ENCODE peak calls at places on chromosomes 16 and 17, in eight cellular contexts. K, A, T, M, O, W, R and L are unnamed samples.

GRCh38 chr17:77325826-77326581 is 185.2 kb downstream of the SEC14L1 start:
- DNase-seq in A (no peak), O (no peak), R (no peak), K (peak; percentile 26), M (no peak), W (no peak), T (peak; percentile 31), L (no peak)

GRCh38 chr17:16934836-16935235 is 37.1 kb downstream of the TNFRSF13B start:
- DNase-seq in R (no peak), T (peak; percentile 41), K (peak; percentile 26), O (no peak), M (no peak), W (no peak), A (no peak), L (no peak)

GRCh38 chr17:57285681-57286080 is 29.4 kb downstream of the MSI2 start:
- DNase-seq in T (no peak), K (no peak), R (no peak), W (no peak), M (no peak), O (no peak), A (no peak), L (no peak)

GRCh38 chr16:53950677-53951076 is 246.7 kb downstream of the FTO start:
- DNase-seq in K (no peak), A (no peak), T (no peak), R (no peak), M (no peak), W (no peak), O (no peak), L (no peak)

GRCh38 chr17:31294231-31294630 is 2.8 kb downstream of the OMG start:
- DNase-seq in K (no peak), T (no peak), O (no peak), R (no peak), M (no peak), A (no peak), W (no peak), L (no peak)

GRCh38 chr16:20707461-20707860 is 10.0 kb upstream of the ACSM1 start:
- DNase-seq in O (no peak), M (no peak), R (no peak), A (no peak), W (no peak), T (no peak), K (no peak), L (no peak)

GRCh38 chr16:17784073-17784472 is 313.3 kb upstream of the XYLT1 start:
- DNase-seq in T (peak; percentile 70), W (no peak), A (peak; percentile 34), O (no peak), M (peak; percentile 86), K (no peak), R (no peak), L (no peak)

GRCh38 chr17:57135748-57136342 is 50.8 kb downstream of the AKAP1 start:
- DNase-seq in W (no peak), M (no peak), O (no peak), K (no peak), T (no peak), R (no peak), A (no peak), L (no peak)

GRCh38 chr17:12959441-12959840 is 58.4 kb downstream of the ELAC2 start:
- DNase-seq in K (no peak), M (no peak), R (peak; percentile 45), W (no peak), O (no peak), A (no peak), T (no peak), L (no peak)

GRCh38 chr17:64217249-64217652 is 45.8 kb downstream of the TEX2 start:
- DNase-seq in M (no peak), O (no peak), T (peak; percentile 57), W (no peak), R (no peak), K (no peak), A (no peak), L (peak; percentile 21)

GRCh38 chr16:26365555-26365954 is 673.8 kb downstream of the HS3ST4 start:
- DNase-seq in T (peak; percentile 48), K (no peak), M (no peak), W (no peak), O (no peak), R (no peak), A (no peak), L (no peak)

GRCh38 chr16:52549011-52549692 is 2.2 kb upstream of the TOX3 start:
- DNase-seq in O (no peak), M (peak; percentile 90), A (no peak), R (peak; percentile 11), W (no peak), K (peak; percentile 63), T (peak; percentile 75), L (no peak)
- TF ChIP-seq CTCF in O (no peak), M (peak; percentile 74), A (no peak), R (peak; percentile 46), W (no peak), K (peak; percentile 72), T (peak; percentile 77), L (no peak)

GRCh38 chr17:50902768-50903353 is 36.7 kb upstream of the TOB1 start:
- DNase-seq in O (no peak), A (no peak), T (peak; percentile 54), M (no peak), W (no peak), R (no peak), K (no peak), L (no peak)

GRCh38 chr17:50906443-50906842 is 40.3 kb upstream of the TOB1 start:
- DNase-seq in T (peak; percentile 49), A (no peak), O (no peak), R (no peak), M (no peak), K (no peak), W (no peak), L (no peak)

GRCh38 chr17:50903604-50904521 is 37.7 kb upstream of the TOB1 start:
- DNase-seq in R (peak; percentile 15), O (no peak), W (no peak), M (no peak), A (peak; percentile 84), T (no peak), K (no peak), L (no peak)

GRCh38 chr17:50905460-50905803 is 39.3 kb upstream of the TOB1 start:
- DNase-seq in W (no peak), R (no peak), K (no peak), O (no peak), A (no peak), T (peak; percentile 87), M (peak; percentile 51), L (no peak)

GRCh38 chr17:50904522-50905459 is 38.6 kb upstream of the TOB1 start:
- DNase-seq in W (no peak), K (no peak), T (peak; percentile 79), O (no peak), M (no peak), A (no peak), R (peak; percentile 57), L (no peak)
- TF ChIP-seq CTCF in W (no peak), K (no peak), T (no peak), O (no peak), M (no peak), A (no peak), R (no peak), L (no peak)

GRCh38 chr17:46150216-46150963 is 42.8 kb downstream of the KANSL1 start:
- DNase-seq in R (no peak), O (no peak), K (no peak), M (no peak), A (no peak), W (no peak), T (no peak), L (no peak)
- TF ChIP-seq CTCF in R (no peak), O (no peak), K (no peak), M (no peak), A (no peak), W (no peak), T (no peak), L (no peak)

GRCh38 chr16:1780677-1781072 is 1.7 kb downstream of the SPSB3 start:
- DNase-seq in M (no peak), T (no peak), W (no peak), R (no peak), O (no peak), A (no peak), K (no peak), L (no peak)

GRCh38 chr16:1781254-1781653 is 1.1 kb downstream of the SPSB3 start:
- DNase-seq in K (no peak), A (no peak), O (no peak), M (no peak), T (no peak), W (no peak), R (no peak), L (no peak)

GRCh38 chr16:1782408-1783247 is at the start of the genes NUBP2 and SPSB3:
- DNase-seq in O (peak; percentile 100), M (peak; percentile 100), T (peak; percentile 100), W (peak; percentile 98), K (peak; percentile 100), R (peak; percentile 100), A (peak; percentile 100), L (peak; percentile 91)

GRCh38 chr16:1779741-1780676 is 2.4 kb downstream of the SPSB3 start:
- DNase-seq in R (no peak), A (no peak), M (no peak), T (no peak), O (no peak), W (no peak), K (no peak), L (no peak)

DNA sequence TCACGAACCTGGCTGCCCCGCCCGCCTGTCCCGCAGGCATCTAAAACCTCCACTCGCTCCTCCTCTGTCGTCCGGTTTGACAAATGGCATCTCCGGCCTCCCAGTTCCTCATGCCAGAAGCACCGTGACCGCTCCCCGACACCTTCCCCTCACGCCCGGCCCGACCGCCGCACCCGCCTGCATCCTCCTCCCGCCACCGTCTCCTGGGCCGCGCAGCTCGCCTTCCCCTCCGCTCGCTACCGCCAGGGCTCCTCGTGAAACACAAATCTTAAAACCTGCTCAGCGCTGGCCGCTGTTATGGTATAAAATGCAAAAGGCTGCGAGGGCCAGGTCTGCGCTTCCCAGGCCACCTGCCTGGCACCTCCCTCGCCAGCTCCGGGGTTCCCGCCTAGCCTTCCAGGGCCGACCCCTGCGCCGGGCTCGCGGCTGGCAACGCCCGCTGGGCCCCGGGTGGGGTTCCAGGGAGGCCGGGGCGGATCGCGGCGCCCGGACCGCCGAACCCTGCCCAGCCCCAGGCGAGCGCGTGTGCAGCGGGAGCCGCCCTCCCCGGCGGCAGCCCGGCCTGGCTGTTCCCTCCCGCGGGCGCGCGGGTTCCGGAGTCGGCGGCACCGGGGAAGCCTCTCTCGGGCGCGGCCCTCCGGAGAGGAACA is 488 bp downstream of the SPSB3 start:
- DNase-seq in M (peak; percentile 63), A (peak; percentile 35), R (peak; percentile 29), W (no peak), T (peak; percentile 75), K (no peak), O (no peak), L (no peak)
- TF ChIP-seq CTCF in M (no peak), A (peak; percentile 19), R (peak; percentile 4), W (no peak), T (peak; percentile 51), K (peak; percentile 12), O (no peak), L (no peak)